ENCODE peak calls at places on chromosomes 3 and 15, in four cellular contexts. One of them, this sample, is unnamed.

GRCh38 chr3:1262246-1262645 is 169.4 kb downstream of the CNTN6 start:
- DNase-seq in AG10803: no peak
- DNase-seq in MCF 10A: no peak
- DNase-seq in neural crest cell: no peak
- DNase-seq in this sample: no peak

GRCh38 chr15:66734961-66735908 is 33.2 kb downstream of the SMAD6 start:
- DNase-seq in MCF 10A: no peak
- DNase-seq in AG10803: no peak
- DNase-seq in neural crest cell: no peak
- DNase-seq in this sample: no peak

GRCh38 chr3:30578986-30579579 is 27.3 kb upstream of the TGFBR2 start:
- DNase-seq in AG10803: no peak
- DNase-seq in MCF 10A: peak
- DNase-seq in neural crest cell: no peak
- DNase-seq in this sample: no peak

GRCh38 chr3:16295298-16295890 is 30.4 kb downstream of the OXNAD1 start:
- DNase-seq in AG10803: no peak
- DNase-seq in MCF 10A: no peak
- DNase-seq in neural crest cell: no peak
- DNase-seq in this sample: no peak

GRCh38 chr3:53583161-53583690 is 88.8 kb downstream of the CACNA1D start:
- DNase-seq in neural crest cell: no peak
- DNase-seq in MCF 10A: no peak
- DNase-seq in AG10803: no peak
- DNase-seq in this sample: no peak

GRCh38 chr3:46454606-46455005 is 10.1 kb downstream of the LTF start:
- DNase-seq in MCF 10A: no peak
- DNase-seq in AG10803: no peak
- DNase-seq in neural crest cell: no peak
- DNase-seq in this sample: no peak

GRCh38 chr3:62228467-62228866 is 144.9 kb downstream of the FEZF2 start:
- DNase-seq in MCF 10A: no peak
- DNase-seq in neural crest cell: no peak
- DNase-seq in AG10803: no peak
- DNase-seq in this sample: no peak

GRCh38 chr3:105791919-105792786 is 76.7 kb downstream of the CBLB start:
- DNase-seq in AG10803: peak
- DNase-seq in MCF 10A: peak
- DNase-seq in neural crest cell: no peak
- DNase-seq in this sample: peak

GRCh38 chr3:119570229-119570628 is 9.1 kb upstream of the ADPRH start:
- DNase-seq in neural crest cell: no peak
- DNase-seq in AG10803: no peak
- DNase-seq in MCF 10A: no peak
- DNase-seq in this sample: no peak

GRCh38 chr3:197428117-197428761 is 127.5 kb downstream of the BDH1 start:
- DNase-seq in AG10803: peak
- DNase-seq in neural crest cell: no peak
- DNase-seq in MCF 10A: peak
- DNase-seq in this sample: peak

GRCh38 chr15:70974004-70974832 is 81.6 kb downstream of the LRRC49 start:
- DNase-seq in MCF 10A: peak
- DNase-seq in AG10803: peak
- DNase-seq in neural crest cell: no peak
- DNase-seq in this sample: peak

GRCh38 chr3:186938716-186939115 is 8.4 kb downstream of the ST6GAL1 start:
- DNase-seq in MCF 10A: no peak
- DNase-seq in neural crest cell: no peak
- DNase-seq in AG10803: no peak
- DNase-seq in this sample: peak

GRCh38 chr3:13877911-13878710 is 1.8 kb downstream of the WNT7A start:
- DNase-seq in neural crest cell: no peak
- DNase-seq in AG10803: no peak
- DNase-seq in MCF 10A: no peak
- DNase-seq in this sample: no peak

GRCh38 chr3:129429597-129429996 is 1.2 kb upstream of the EFCAB12 start:
- DNase-seq in AG10803: no peak
- DNase-seq in MCF 10A: no peak
- DNase-seq in neural crest cell: no peak
- DNase-seq in this sample: no peak

GRCh38 chr3:43621406-43621973 is 321 bp downstream of the ANO10 start:
- DNase-seq in AG10803: no peak
- DNase-seq in neural crest cell: peak
- DNase-seq in MCF 10A: no peak
- DNase-seq in this sample: no peak

GRCh38 chr3:14847613-14848541 is 29.1 kb downstream of the FGD5 start:
- DNase-seq in AG10803: no peak
- DNase-seq in neural crest cell: no peak
- DNase-seq in MCF 10A: peak
- DNase-seq in this sample: peak

GRCh38 chr15:90151989-90152645 is 49.0 kb upstream of the SEMA4B start:
- DNase-seq in AG10803: no peak
- DNase-seq in neural crest cell: no peak
- DNase-seq in MCF 10A: no peak
- DNase-seq in this sample: no peak

GRCh38 chr3:14344351-14344750 is 58.1 kb upstream of the SLC6A6 start:
- DNase-seq in MCF 10A: no peak
- DNase-seq in neural crest cell: no peak
- DNase-seq in AG10803: no peak
- DNase-seq in this sample: no peak

GRCh38 chr3:60536420-60536819 is 714.8 kb downstream of the FHIT start:
- DNase-seq in neural crest cell: no peak
- DNase-seq in AG10803: no peak
- DNase-seq in MCF 10A: no peak
- DNase-seq in this sample: no peak

GRCh38 chr15:93362821-93363220 is 273.8 kb upstream of the RGMA start:
- DNase-seq in MCF 10A: no peak
- DNase-seq in neural crest cell: peak
- DNase-seq in AG10803: no peak
- DNase-seq in this sample: no peak

GRCh38 chr3:105316307-105316706 is 50.4 kb upstream of the ALCAM start:
- DNase-seq in MCF 10A: no peak
- DNase-seq in AG10803: no peak
- DNase-seq in neural crest cell: no peak
- DNase-seq in this sample: no peak

GRCh38 chr3:9301091-9301490 is 51.6 kb upstream of the SRGAP3 start:
- DNase-seq in MCF 10A: peak
- DNase-seq in neural crest cell: no peak
- DNase-seq in AG10803: no peak
- DNase-seq in this sample: no peak

GRCh38 chr3:179599531-179599930 is 4.9 kb downstream of the MRPL47 start:
- DNase-seq in neural crest cell: no peak
- DNase-seq in MCF 10A: no peak
- DNase-seq in AG10803: no peak
- DNase-seq in this sample: no peak

GRCh38 chr15:73796266-73796939 is 43.3 kb upstream of the INSYN1 start:
- DNase-seq in neural crest cell: no peak
- DNase-seq in AG10803: no peak
- DNase-seq in MCF 10A: no peak
- DNase-seq in this sample: no peak

GRCh38 chr3:100536093-100536492 is 43.7 kb downstream of the TMEM45A start:
- DNase-seq in AG10803: no peak
- DNase-seq in neural crest cell: no peak
- DNase-seq in MCF 10A: peak
- DNase-seq in this sample: peak

GRCh38 chr15:70488002-70488605 is 275.3 kb downstream of the UACA start:
- DNase-seq in neural crest cell: peak
- DNase-seq in AG10803: peak
- DNase-seq in MCF 10A: peak
- DNase-seq in this sample: peak

GRCh38 chr3:185094691-185095090 is 58.2 kb downstream of the C3orf70 start:
- DNase-seq in MCF 10A: no peak
- DNase-seq in neural crest cell: no peak
- DNase-seq in AG10803: no peak
- DNase-seq in this sample: no peak

GRCh38 chr3:32076566-32076965 is 29.9 kb upstream of the GPD1L start:
- DNase-seq in neural crest cell: no peak
- DNase-seq in AG10803: no peak
- DNase-seq in MCF 10A: peak
- DNase-seq in this sample: peak

GRCh38 chr3:69505770-69506407 is 120.0 kb upstream of the FRMD4B start:
- DNase-seq in neural crest cell: no peak
- DNase-seq in MCF 10A: no peak
- DNase-seq in AG10803: no peak
- DNase-seq in this sample: peak

GRCh38 chr3:98782826-98783500 is 19.8 kb downstream of the ST3GAL6 start:
- DNase-seq in AG10803: no peak
- DNase-seq in MCF 10A: no peak
- DNase-seq in neural crest cell: no peak
- DNase-seq in this sample: no peak

GRCh38 chr3:134374791-134375541 is 719 bp upstream of the AMOTL2 start:
- DNase-seq in neural crest cell: no peak
- DNase-seq in MCF 10A: peak
- DNase-seq in AG10803: no peak
- DNase-seq in this sample: no peak

GRCh38 chr3:139339219-139339906 is 4.5 kb upstream of the MRPS22 start:
- DNase-seq in MCF 10A: no peak
- DNase-seq in neural crest cell: no peak
- DNase-seq in AG10803: no peak
- DNase-seq in this sample: no peak

GRCh38 chr15:48358229-48358641 is 27.0 kb downstream of the DUT start:
- DNase-seq in AG10803: peak
- DNase-seq in MCF 10A: peak
- DNase-seq in neural crest cell: no peak
- DNase-seq in this sample: peak

GRCh38 chr3:27228805-27229204 is 140.4 kb downstream of the NEK10 start:
- DNase-seq in MCF 10A: no peak
- DNase-seq in AG10803: no peak
- DNase-seq in neural crest cell: no peak
- DNase-seq in this sample: no peak

GRCh38 chr15:45147606-45148005 is 17.8 kb downstream of the DUOX1 start:
- DNase-seq in AG10803: no peak
- DNase-seq in neural crest cell: no peak
- DNase-seq in MCF 10A: no peak
- DNase-seq in this sample: no peak

GRCh38 chr3:50156991-50157493 is 1.9 kb downstream of the SEMA3F start:
- DNase-seq in neural crest cell: no peak
- DNase-seq in MCF 10A: peak
- DNase-seq in AG10803: no peak
- DNase-seq in this sample: peak

GRCh38 chr15:95937128-95937528 is 393.4 kb upstream of the NR2F2 start:
- DNase-seq in neural crest cell: no peak
- DNase-seq in MCF 10A: no peak
- DNase-seq in AG10803: peak
- DNase-seq in this sample: peak

GRCh38 chr3:25897019-25897418 is 107.1 kb downstream of the OXSM start:
- DNase-seq in AG10803: no peak
- DNase-seq in MCF 10A: peak
- DNase-seq in neural crest cell: peak
- DNase-seq in this sample: peak

GRCh38 chr3:169772951-169773816 is at the start of gene MYNN:
- DNase-seq in MCF 10A: peak
- DNase-seq in neural crest cell: peak
- DNase-seq in AG10803: peak
- DNase-seq in this sample: peak
- TF ChIP-seq CTCF in MCF 10A: no peak
- TF ChIP-seq CTCF in neural crest cell: no peak
- TF ChIP-seq CTCF in AG10803: peak
- TF ChIP-seq CTCF in this sample: peak

DNA sequence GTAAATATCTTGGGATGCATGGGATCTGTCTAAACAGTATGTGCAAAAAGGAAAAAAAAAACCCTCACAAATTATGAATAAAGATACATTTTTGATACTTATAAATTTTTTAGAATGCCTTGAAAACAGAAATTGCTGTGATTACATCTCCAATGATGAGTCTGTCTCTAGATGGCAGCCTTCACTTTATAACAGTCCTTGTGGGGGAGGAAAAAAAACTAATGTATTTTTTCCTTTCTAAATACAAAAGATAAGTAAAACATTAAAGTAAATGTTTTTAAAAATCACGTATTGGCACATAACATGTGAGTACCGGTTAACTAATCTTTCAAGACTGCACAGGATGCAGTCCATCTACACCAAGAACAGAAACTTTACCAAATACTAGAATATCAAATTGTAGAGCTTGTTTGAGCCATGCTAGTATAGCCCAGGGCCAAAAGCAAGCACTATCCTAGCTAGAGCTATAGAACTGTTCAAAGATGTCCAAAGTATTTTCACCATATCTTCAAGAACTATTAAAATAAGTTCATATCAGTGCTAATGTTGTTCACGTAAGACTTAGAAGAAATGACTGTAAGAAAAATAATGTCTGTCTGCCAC is 206.4 kb downstream of the STAG1 start:
- DNase-seq in AG10803: peak
- DNase-seq in neural crest cell: no peak
- DNase-seq in MCF 10A: peak
- DNase-seq in this sample: peak
- TF ChIP-seq CTCF in AG10803: peak
- TF ChIP-seq CTCF in neural crest cell: no peak
- TF ChIP-seq CTCF in MCF 10A: peak
- TF ChIP-seq CTCF in this sample: peak

DNA sequence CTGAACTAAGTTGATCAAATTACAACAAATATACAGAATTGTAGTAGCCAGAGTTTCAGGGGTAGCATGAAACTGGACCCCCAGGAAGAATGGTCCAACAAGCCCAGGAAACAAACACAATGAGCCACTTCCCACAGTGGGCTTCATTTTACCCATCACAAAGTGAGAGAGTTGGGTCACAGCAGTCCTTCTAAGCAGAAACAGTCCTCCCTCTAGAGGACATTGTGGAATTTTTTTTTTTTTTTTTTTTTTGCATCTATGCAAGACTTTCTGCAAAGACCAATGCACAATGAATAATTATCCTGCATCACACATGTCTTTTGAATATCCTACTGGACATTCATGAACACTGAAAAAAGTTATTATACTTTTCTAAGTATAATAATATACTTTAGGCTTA is 73.8 kb upstream of the ATP13A5 start:
- DNase-seq in MCF 10A: peak
- DNase-seq in neural crest cell: no peak
- DNase-seq in AG10803: no peak
- DNase-seq in this sample: peak
- TF ChIP-seq CTCF in MCF 10A: peak
- TF ChIP-seq CTCF in neural crest cell: peak
- TF ChIP-seq CTCF in AG10803: peak
- TF ChIP-seq CTCF in this sample: peak

GRCh38 chr3:188320757-188321156 is 166.8 kb downstream of the LPP start:
- DNase-seq in AG10803: peak
- DNase-seq in MCF 10A: no peak
- DNase-seq in neural crest cell: no peak
- DNase-seq in this sample: no peak
- TF ChIP-seq CTCF in AG10803: peak
- TF ChIP-seq CTCF in MCF 10A: no peak
- TF ChIP-seq CTCF in neural crest cell: no peak
- TF ChIP-seq CTCF in this sample: no peak